ENCODE peak calls at places on chromosomes 2 and 18, in nine cellular contexts. Y, T, C, Z, R, S, U, H and G are unnamed samples.
A peak's percentile ranks its signal among the peaks of the same experiment; 100 is the strongest.

GRCh38 chr2:231331533-231331932 is 64.0 kb upstream of the B3GNT7 start:
- DNase-seq in C (no peak), T (no peak), U (no peak), Y (no peak), Z (no peak), H (no peak), S (no peak), R (no peak), G (no peak)

GRCh38 chr2:75238670-75239330 is 39.5 kb upstream of the TACR1 start:
- DNase-seq in U (peak; percentile 38), C (peak; percentile 93), H (no peak), R (peak; percentile 87), Y (no peak), S (no peak), Z (no peak), T (no peak), G (no peak)

GRCh38 chr2:82013641-82014040 is 1709.1 kb upstream of the LRRTM1 start:
- DNase-seq in H (peak; percentile 69), Y (no peak), U (no peak), S (no peak), C (no peak), R (no peak), Z (no peak), T (no peak), G (peak; percentile 86)

GRCh38 chr2:232632904-232633412 is 446 bp upstream of the EFHD1 start:
- DNase-seq in Z (no peak), U (no peak), S (peak; percentile 7), H (no peak), R (no peak), C (no peak), Y (no peak), T (no peak), G (peak; percentile 37)

GRCh38 chr2:89845532-89845931 is 1154.1 kb downstream of the RPIA start:
- DNase-seq in U (no peak), Y (no peak), H (no peak), S (no peak), C (no peak), Z (no peak), R (no peak), T (no peak), G (no peak)

GRCh38 chr2:8989536-8990079 is 13.9 kb downstream of the MBOAT2 start:
- DNase-seq in S (no peak), C (no peak), T (no peak), U (no peak), R (no peak), Y (no peak), H (no peak), Z (no peak), G (no peak)

GRCh38 chr2:38214209-38214717 is 138.3 kb upstream of the CYP1B1 start:
- DNase-seq in Z (peak; percentile 19), T (no peak), S (no peak), R (no peak), H (peak; percentile 16), U (no peak), Y (no peak), C (no peak), G (no peak)

GRCh38 chr18:48955528-48956261 is 4.9 kb upstream of the SMAD7 start:
- DNase-seq in T (no peak), Y (no peak), R (peak; percentile 84), H (peak; percentile 27), Z (no peak), S (no peak), U (peak; percentile 61), C (peak; percentile 85), G (peak; percentile 71)

GRCh38 chr18:46393230-46393629 is 263.8 kb downstream of the LOXHD1 start:
- DNase-seq in S (no peak), R (no peak), Z (no peak), C (no peak), U (no peak), T (no peak), Y (no peak), H (no peak), G (peak; percentile 81)

GRCh38 chr2:99656938-99657337 is 167.1 kb upstream of the REV1 start:
- DNase-seq in R (no peak), U (no peak), C (no peak), Y (no peak), T (no peak), H (no peak), Z (no peak), S (no peak), G (no peak)

GRCh38 chr2:177265386-177265690 is 811 bp upstream of the NFE2L2 start:
- DNase-seq in C (peak; percentile 59), Z (no peak), R (peak; percentile 69), Y (no peak), H (no peak), U (no peak), T (no peak), S (peak; percentile 77), G (peak; percentile 48)

GRCh38 chr2:226514895-226515294 is 284.7 kb downstream of the IRS1 start:
- DNase-seq in Z (no peak), U (no peak), S (no peak), T (peak; percentile 7), C (peak; percentile 40), Y (no peak), H (no peak), R (peak; percentile 80), G (no peak)

GRCh38 chr2:106931742-106932335 is 45.9 kb upstream of the ST6GAL2 start:
- DNase-seq in C (no peak), R (peak; percentile 24), Y (no peak), Z (no peak), H (no peak), S (no peak), T (no peak), U (no peak), G (no peak)

GRCh38 chr2:112626604-112627059 is 19.1 kb upstream of the SLC20A1 start:
- DNase-seq in Y (peak; percentile 41), Z (peak; percentile 49), T (no peak), H (peak; percentile 75), C (peak; percentile 68), S (peak; percentile 75), R (peak; percentile 68), U (peak; percentile 31), G (peak; percentile 72)

GRCh38 chr2:40155728-40156127 is 296.2 kb downstream of the SLC8A1 start:
- DNase-seq in Y (no peak), U (no peak), S (no peak), H (no peak), R (peak; percentile 11), Z (no peak), T (no peak), C (peak; percentile 39), G (no peak)

GRCh38 chr2:69779258-69779989 is 37.5 kb downstream of the ANXA4 start:
- DNase-seq in Y (peak; percentile 31), C (peak; percentile 25), S (no peak), U (no peak), Z (no peak), H (no peak), R (peak; percentile 61), T (peak; percentile 76), G (no peak)

GRCh38 chr2:239467956-239468490 is 67.2 kb upstream of the HDAC4 start:
- DNase-seq in U (no peak), T (no peak), Z (no peak), H (no peak), S (no peak), Y (no peak), C (no peak), R (no peak), G (no peak)

GRCh38 chr2:201798252-201798918 is 8.0 kb upstream of the CDK15 start:
- DNase-seq in H (no peak), Y (no peak), R (peak; percentile 85), U (peak; percentile 72), S (no peak), Z (no peak), C (peak; percentile 96), T (no peak), G (no peak)

GRCh38 chr2:118089015-118089800 is 937 bp downstream of the INSIG2 start:
- DNase-seq in H (peak; percentile 30), C (peak; percentile 58), R (peak; percentile 66), S (peak; percentile 62), Y (peak; percentile 89), Z (peak; percentile 30), U (no peak), T (no peak), G (peak; percentile 25)

GRCh38 chr18:49025767-49026500 is 75.2 kb upstream of the SMAD7 start:
- DNase-seq in T (no peak), C (no peak), H (no peak), S (no peak), U (no peak), R (no peak), Z (no peak), Y (no peak), G (no peak)

GRCh38 chr2:11373096-11373495 is 28.7 kb upstream of the ROCK2 start:
- DNase-seq in Y (no peak), Z (no peak), H (no peak), S (no peak), C (no peak), T (no peak), R (no peak), U (no peak), G (no peak)